ENCODE peak calls at places on chromosomes 7 and 10, in nine cellular contexts. One of them, this sample, is unnamed.

GRCh38 chr7:148348466-148348865 is 242.1 kb upstream of the C7orf33 start:
- DNase-seq in NCI-H187: no peak
- DNase-seq in GM04504: no peak
- DNase-seq in effector memory CD8-positive, alpha-beta T cell: no peak
- DNase-seq in left ventricle myocardium inferior: no peak
- DNase-seq in stimulated activated naive CD8-positive, alpha-beta T cell treated with anti-CD3 and anti-CD28 coated beads, Interleukin-15, Interleukin-2, amounts not matched to agents 100 U/mL and 50 U/mL, for 24 hours: no peak
- DNase-seq in stimulated activated CD4-positive, alpha-beta T cell treated with anti-CD3 and anti-CD28 coated beads, Interleukin-2, amount 100 ng/mL, for 48 hours: no peak
- DNase-seq in HTR-8/SVneo: no peak
- DNase-seq in M059J: no peak
- DNase-seq in this sample: no peak

GRCh38 chr7:141045842-141046630 is 27.8 kb upstream of the TMEM178B start:
- DNase-seq in M059J: peak
- DNase-seq in stimulated activated CD4-positive, alpha-beta T cell treated with anti-CD3 and anti-CD28 coated beads, Interleukin-2, amount 100 ng/mL, for 48 hours: no peak
- DNase-seq in NCI-H187: no peak
- DNase-seq in stimulated activated naive CD8-positive, alpha-beta T cell treated with anti-CD3 and anti-CD28 coated beads, Interleukin-15, Interleukin-2, amounts not matched to agents 100 U/mL and 50 U/mL, for 24 hours: no peak
- DNase-seq in HTR-8/SVneo: no peak
- DNase-seq in effector memory CD8-positive, alpha-beta T cell: no peak
- DNase-seq in left ventricle myocardium inferior: no peak
- DNase-seq in GM04504: no peak
- DNase-seq in this sample: peak

GRCh38 chr7:120055300-120055699 is 217.7 kb upstream of the KCND2 start:
- DNase-seq in stimulated activated CD4-positive, alpha-beta T cell treated with anti-CD3 and anti-CD28 coated beads, Interleukin-2, amount 100 ng/mL, for 48 hours: no peak
- DNase-seq in stimulated activated naive CD8-positive, alpha-beta T cell treated with anti-CD3 and anti-CD28 coated beads, Interleukin-15, Interleukin-2, amounts not matched to agents 100 U/mL and 50 U/mL, for 24 hours: no peak
- DNase-seq in effector memory CD8-positive, alpha-beta T cell: no peak
- DNase-seq in NCI-H187: no peak
- DNase-seq in HTR-8/SVneo: no peak
- DNase-seq in M059J: peak
- DNase-seq in GM04504: no peak
- DNase-seq in left ventricle myocardium inferior: no peak
- DNase-seq in this sample: no peak

GRCh38 chr10:47166405-47166777 is 133.6 kb upstream of the GDF10 start:
- DNase-seq in stimulated activated CD4-positive, alpha-beta T cell treated with anti-CD3 and anti-CD28 coated beads, Interleukin-2, amount 100 ng/mL, for 48 hours: no peak
- DNase-seq in effector memory CD8-positive, alpha-beta T cell: no peak
- DNase-seq in stimulated activated naive CD8-positive, alpha-beta T cell treated with anti-CD3 and anti-CD28 coated beads, Interleukin-15, Interleukin-2, amounts not matched to agents 100 U/mL and 50 U/mL, for 24 hours: no peak
- DNase-seq in NCI-H187: no peak
- DNase-seq in left ventricle myocardium inferior: no peak
- DNase-seq in GM04504: no peak
- DNase-seq in HTR-8/SVneo: no peak
- DNase-seq in M059J: no peak
- DNase-seq in this sample: no peak

GRCh38 chr10:110501142-110501937 is 3.6 kb downstream of the DUSP5 start:
- DNase-seq in NCI-H187: no peak
- DNase-seq in stimulated activated naive CD8-positive, alpha-beta T cell treated with anti-CD3 and anti-CD28 coated beads, Interleukin-15, Interleukin-2, amounts not matched to agents 100 U/mL and 50 U/mL, for 24 hours: peak
- DNase-seq in left ventricle myocardium inferior: peak
- DNase-seq in GM04504: peak
- DNase-seq in M059J: peak
- DNase-seq in effector memory CD8-positive, alpha-beta T cell: no peak
- DNase-seq in stimulated activated CD4-positive, alpha-beta T cell treated with anti-CD3 and anti-CD28 coated beads, Interleukin-2, amount 100 ng/mL, for 48 hours: peak
- DNase-seq in HTR-8/SVneo: peak
- DNase-seq in this sample: peak

GRCh38 chr7:149860821-149861727 is 12.7 kb upstream of the ATP6V0E2 start:
- DNase-seq in stimulated activated CD4-positive, alpha-beta T cell treated with anti-CD3 and anti-CD28 coated beads, Interleukin-2, amount 100 ng/mL, for 48 hours: no peak
- DNase-seq in M059J: no peak
- DNase-seq in GM04504: no peak
- DNase-seq in left ventricle myocardium inferior: no peak
- DNase-seq in effector memory CD8-positive, alpha-beta T cell: no peak
- DNase-seq in NCI-H187: no peak
- DNase-seq in HTR-8/SVneo: no peak
- DNase-seq in stimulated activated naive CD8-positive, alpha-beta T cell treated with anti-CD3 and anti-CD28 coated beads, Interleukin-15, Interleukin-2, amounts not matched to agents 100 U/mL and 50 U/mL, for 24 hours: peak
- DNase-seq in this sample: no peak

GRCh38 chr7:6423942-6424701 is 23.6 kb downstream of the DAGLB start:
- DNase-seq in GM04504: no peak
- DNase-seq in NCI-H187: no peak
- DNase-seq in effector memory CD8-positive, alpha-beta T cell: no peak
- DNase-seq in M059J: no peak
- DNase-seq in HTR-8/SVneo: no peak
- DNase-seq in left ventricle myocardium inferior: no peak
- DNase-seq in stimulated activated CD4-positive, alpha-beta T cell treated with anti-CD3 and anti-CD28 coated beads, Interleukin-2, amount 100 ng/mL, for 48 hours: no peak
- DNase-seq in stimulated activated naive CD8-positive, alpha-beta T cell treated with anti-CD3 and anti-CD28 coated beads, Interleukin-15, Interleukin-2, amounts not matched to agents 100 U/mL and 50 U/mL, for 24 hours: no peak
- DNase-seq in this sample: peak

GRCh38 chr7:103592187-103592586 is 146.2 kb upstream of the SLC26A5 start:
- DNase-seq in NCI-H187: no peak
- DNase-seq in HTR-8/SVneo: no peak
- DNase-seq in stimulated activated CD4-positive, alpha-beta T cell treated with anti-CD3 and anti-CD28 coated beads, Interleukin-2, amount 100 ng/mL, for 48 hours: no peak
- DNase-seq in M059J: no peak
- DNase-seq in effector memory CD8-positive, alpha-beta T cell: no peak
- DNase-seq in GM04504: no peak
- DNase-seq in left ventricle myocardium inferior: no peak
- DNase-seq in stimulated activated naive CD8-positive, alpha-beta T cell treated with anti-CD3 and anti-CD28 coated beads, Interleukin-15, Interleukin-2, amounts not matched to agents 100 U/mL and 50 U/mL, for 24 hours: no peak
- DNase-seq in this sample: no peak

GRCh38 chr10:69051303-69051702 is 36.6 kb upstream of the SRGN start:
- DNase-seq in effector memory CD8-positive, alpha-beta T cell: no peak
- DNase-seq in stimulated activated naive CD8-positive, alpha-beta T cell treated with anti-CD3 and anti-CD28 coated beads, Interleukin-15, Interleukin-2, amounts not matched to agents 100 U/mL and 50 U/mL, for 24 hours: peak
- DNase-seq in left ventricle myocardium inferior: no peak
- DNase-seq in GM04504: no peak
- DNase-seq in NCI-H187: no peak
- DNase-seq in stimulated activated CD4-positive, alpha-beta T cell treated with anti-CD3 and anti-CD28 coated beads, Interleukin-2, amount 100 ng/mL, for 48 hours: no peak
- DNase-seq in HTR-8/SVneo: no peak
- DNase-seq in M059J: peak
- DNase-seq in this sample: peak

GRCh38 chr10:105041956-105042355 is 400.9 kb downstream of the SORCS3 start:
- DNase-seq in GM04504: no peak
- DNase-seq in stimulated activated naive CD8-positive, alpha-beta T cell treated with anti-CD3 and anti-CD28 coated beads, Interleukin-15, Interleukin-2, amounts not matched to agents 100 U/mL and 50 U/mL, for 24 hours: no peak
- DNase-seq in M059J: peak
- DNase-seq in NCI-H187: no peak
- DNase-seq in HTR-8/SVneo: no peak
- DNase-seq in effector memory CD8-positive, alpha-beta T cell: no peak
- DNase-seq in stimulated activated CD4-positive, alpha-beta T cell treated with anti-CD3 and anti-CD28 coated beads, Interleukin-2, amount 100 ng/mL, for 48 hours: no peak
- DNase-seq in left ventricle myocardium inferior: no peak
- DNase-seq in this sample: no peak

GRCh38 chr10:7767209-7767608 is 20.6 kb downstream of the KIN start:
- DNase-seq in HTR-8/SVneo: no peak
- DNase-seq in NCI-H187: no peak
- DNase-seq in effector memory CD8-positive, alpha-beta T cell: no peak
- DNase-seq in left ventricle myocardium inferior: no peak
- DNase-seq in M059J: no peak
- DNase-seq in stimulated activated naive CD8-positive, alpha-beta T cell treated with anti-CD3 and anti-CD28 coated beads, Interleukin-15, Interleukin-2, amounts not matched to agents 100 U/mL and 50 U/mL, for 24 hours: no peak
- DNase-seq in GM04504: no peak
- DNase-seq in stimulated activated CD4-positive, alpha-beta T cell treated with anti-CD3 and anti-CD28 coated beads, Interleukin-2, amount 100 ng/mL, for 48 hours: no peak
- DNase-seq in this sample: no peak

GRCh38 chr10:13767721-13768178 is 181.0 kb downstream of the PRPF18 start:
- DNase-seq in NCI-H187: no peak
- DNase-seq in stimulated activated naive CD8-positive, alpha-beta T cell treated with anti-CD3 and anti-CD28 coated beads, Interleukin-15, Interleukin-2, amounts not matched to agents 100 U/mL and 50 U/mL, for 24 hours: no peak
- DNase-seq in left ventricle myocardium inferior: no peak
- DNase-seq in effector memory CD8-positive, alpha-beta T cell: no peak
- DNase-seq in M059J: no peak
- DNase-seq in stimulated activated CD4-positive, alpha-beta T cell treated with anti-CD3 and anti-CD28 coated beads, Interleukin-2, amount 100 ng/mL, for 48 hours: no peak
- DNase-seq in HTR-8/SVneo: no peak
- DNase-seq in GM04504: no peak
- DNase-seq in this sample: no peak

GRCh38 chr10:108544500-108545120 is 1378.7 kb downstream of the XPNPEP1 start:
- DNase-seq in stimulated activated CD4-positive, alpha-beta T cell treated with anti-CD3 and anti-CD28 coated beads, Interleukin-2, amount 100 ng/mL, for 48 hours: peak
- DNase-seq in effector memory CD8-positive, alpha-beta T cell: no peak
- DNase-seq in NCI-H187: no peak
- DNase-seq in M059J: peak
- DNase-seq in stimulated activated naive CD8-positive, alpha-beta T cell treated with anti-CD3 and anti-CD28 coated beads, Interleukin-15, Interleukin-2, amounts not matched to agents 100 U/mL and 50 U/mL, for 24 hours: peak
- DNase-seq in GM04504: peak
- DNase-seq in HTR-8/SVneo: peak
- DNase-seq in left ventricle myocardium inferior: peak
- DNase-seq in this sample: no peak

GRCh38 chr7:72925546-72926120 is 738 bp downstream of the POM121 start:
- DNase-seq in HTR-8/SVneo: no peak
- DNase-seq in M059J: peak
- DNase-seq in left ventricle myocardium inferior: no peak
- DNase-seq in NCI-H187: no peak
- DNase-seq in stimulated activated naive CD8-positive, alpha-beta T cell treated with anti-CD3 and anti-CD28 coated beads, Interleukin-15, Interleukin-2, amounts not matched to agents 100 U/mL and 50 U/mL, for 24 hours: peak
- DNase-seq in stimulated activated CD4-positive, alpha-beta T cell treated with anti-CD3 and anti-CD28 coated beads, Interleukin-2, amount 100 ng/mL, for 48 hours: no peak
- DNase-seq in GM04504: no peak
- DNase-seq in effector memory CD8-positive, alpha-beta T cell: no peak
- DNase-seq in this sample: no peak

GRCh38 chr10:126729314-126729871 is 58.9 kb upstream of the C10orf90 start:
- DNase-seq in NCI-H187: no peak
- DNase-seq in HTR-8/SVneo: no peak
- DNase-seq in effector memory CD8-positive, alpha-beta T cell: no peak
- DNase-seq in M059J: peak
- DNase-seq in left ventricle myocardium inferior: no peak
- DNase-seq in stimulated activated naive CD8-positive, alpha-beta T cell treated with anti-CD3 and anti-CD28 coated beads, Interleukin-15, Interleukin-2, amounts not matched to agents 100 U/mL and 50 U/mL, for 24 hours: no peak
- DNase-seq in GM04504: no peak
- DNase-seq in stimulated activated CD4-positive, alpha-beta T cell treated with anti-CD3 and anti-CD28 coated beads, Interleukin-2, amount 100 ng/mL, for 48 hours: no peak
- DNase-seq in this sample: no peak

GRCh38 chr10:34797155-34797554 is 17.9 kb downstream of the PARD3 start:
- DNase-seq in HTR-8/SVneo: no peak
- DNase-seq in effector memory CD8-positive, alpha-beta T cell: no peak
- DNase-seq in M059J: no peak
- DNase-seq in left ventricle myocardium inferior: no peak
- DNase-seq in NCI-H187: no peak
- DNase-seq in stimulated activated CD4-positive, alpha-beta T cell treated with anti-CD3 and anti-CD28 coated beads, Interleukin-2, amount 100 ng/mL, for 48 hours: no peak
- DNase-seq in stimulated activated naive CD8-positive, alpha-beta T cell treated with anti-CD3 and anti-CD28 coated beads, Interleukin-15, Interleukin-2, amounts not matched to agents 100 U/mL and 50 U/mL, for 24 hours: no peak
- DNase-seq in GM04504: no peak
- DNase-seq in this sample: no peak

GRCh38 chr10:79132681-79133381 is 64.1 kb downstream of the ZMIZ1 start:
- DNase-seq in stimulated activated naive CD8-positive, alpha-beta T cell treated with anti-CD3 and anti-CD28 coated beads, Interleukin-15, Interleukin-2, amounts not matched to agents 100 U/mL and 50 U/mL, for 24 hours: no peak
- DNase-seq in effector memory CD8-positive, alpha-beta T cell: no peak
- DNase-seq in GM04504: no peak
- DNase-seq in NCI-H187: no peak
- DNase-seq in M059J: no peak
- DNase-seq in left ventricle myocardium inferior: no peak
- DNase-seq in stimulated activated CD4-positive, alpha-beta T cell treated with anti-CD3 and anti-CD28 coated beads, Interleukin-2, amount 100 ng/mL, for 48 hours: no peak
- DNase-seq in HTR-8/SVneo: no peak
- DNase-seq in this sample: no peak

GRCh38 chr10:17141504-17142229 is 12.1 kb upstream of the CUBN start:
- DNase-seq in effector memory CD8-positive, alpha-beta T cell: no peak
- DNase-seq in NCI-H187: no peak
- DNase-seq in M059J: no peak
- DNase-seq in stimulated activated naive CD8-positive, alpha-beta T cell treated with anti-CD3 and anti-CD28 coated beads, Interleukin-15, Interleukin-2, amounts not matched to agents 100 U/mL and 50 U/mL, for 24 hours: no peak
- DNase-seq in HTR-8/SVneo: no peak
- DNase-seq in left ventricle myocardium inferior: no peak
- DNase-seq in GM04504: no peak
- DNase-seq in stimulated activated CD4-positive, alpha-beta T cell treated with anti-CD3 and anti-CD28 coated beads, Interleukin-2, amount 100 ng/mL, for 48 hours: no peak
- DNase-seq in this sample: no peak

GRCh38 chr7:37489703-37490102 is 41.0 kb upstream of the ELMO1 start:
- DNase-seq in M059J: no peak
- DNase-seq in effector memory CD8-positive, alpha-beta T cell: no peak
- DNase-seq in stimulated activated CD4-positive, alpha-beta T cell treated with anti-CD3 and anti-CD28 coated beads, Interleukin-2, amount 100 ng/mL, for 48 hours: no peak
- DNase-seq in GM04504: no peak
- DNase-seq in NCI-H187: no peak
- DNase-seq in HTR-8/SVneo: no peak
- DNase-seq in left ventricle myocardium inferior: no peak
- DNase-seq in stimulated activated naive CD8-positive, alpha-beta T cell treated with anti-CD3 and anti-CD28 coated beads, Interleukin-15, Interleukin-2, amounts not matched to agents 100 U/mL and 50 U/mL, for 24 hours: no peak
- DNase-seq in this sample: no peak

GRCh38 chr7:16428672-16429071 is 7.3 kb upstream of the CRPPA start:
- DNase-seq in effector memory CD8-positive, alpha-beta T cell: no peak
- DNase-seq in GM04504: no peak
- DNase-seq in M059J: peak
- DNase-seq in stimulated activated naive CD8-positive, alpha-beta T cell treated with anti-CD3 and anti-CD28 coated beads, Interleukin-15, Interleukin-2, amounts not matched to agents 100 U/mL and 50 U/mL, for 24 hours: no peak
- DNase-seq in stimulated activated CD4-positive, alpha-beta T cell treated with anti-CD3 and anti-CD28 coated beads, Interleukin-2, amount 100 ng/mL, for 48 hours: no peak
- DNase-seq in NCI-H187: no peak
- DNase-seq in HTR-8/SVneo: no peak
- DNase-seq in left ventricle myocardium inferior: no peak
- DNase-seq in this sample: no peak

GRCh38 chr10:124329368-124329767 is 89.4 kb downstream of the OAT start:
- DNase-seq in HTR-8/SVneo: no peak
- DNase-seq in left ventricle myocardium inferior: no peak
- DNase-seq in M059J: no peak
- DNase-seq in stimulated activated naive CD8-positive, alpha-beta T cell treated with anti-CD3 and anti-CD28 coated beads, Interleukin-15, Interleukin-2, amounts not matched to agents 100 U/mL and 50 U/mL, for 24 hours: no peak
- DNase-seq in NCI-H187: no peak
- DNase-seq in effector memory CD8-positive, alpha-beta T cell: no peak
- DNase-seq in stimulated activated CD4-positive, alpha-beta T cell treated with anti-CD3 and anti-CD28 coated beads, Interleukin-2, amount 100 ng/mL, for 48 hours: no peak
- DNase-seq in GM04504: no peak
- DNase-seq in this sample: no peak

GRCh38 chr7:44736896-44737295 is 11.8 kb upstream of the ZMIZ2 start:
- DNase-seq in stimulated activated CD4-positive, alpha-beta T cell treated with anti-CD3 and anti-CD28 coated beads, Interleukin-2, amount 100 ng/mL, for 48 hours: no peak
- DNase-seq in left ventricle myocardium inferior: no peak
- DNase-seq in M059J: no peak
- DNase-seq in HTR-8/SVneo: no peak
- DNase-seq in effector memory CD8-positive, alpha-beta T cell: no peak
- DNase-seq in stimulated activated naive CD8-positive, alpha-beta T cell treated with anti-CD3 and anti-CD28 coated beads, Interleukin-15, Interleukin-2, amounts not matched to agents 100 U/mL and 50 U/mL, for 24 hours: no peak
- DNase-seq in GM04504: no peak
- DNase-seq in NCI-H187: no peak
- DNase-seq in this sample: no peak

GRCh38 chr10:60283397-60283796 is 106.3 kb downstream of the ANK3 start:
- DNase-seq in effector memory CD8-positive, alpha-beta T cell: no peak
- DNase-seq in M059J: no peak
- DNase-seq in NCI-H187: no peak
- DNase-seq in GM04504: no peak
- DNase-seq in HTR-8/SVneo: no peak
- DNase-seq in stimulated activated CD4-positive, alpha-beta T cell treated with anti-CD3 and anti-CD28 coated beads, Interleukin-2, amount 100 ng/mL, for 48 hours: no peak
- DNase-seq in left ventricle myocardium inferior: no peak
- DNase-seq in stimulated activated naive CD8-positive, alpha-beta T cell treated with anti-CD3 and anti-CD28 coated beads, Interleukin-15, Interleukin-2, amounts not matched to agents 100 U/mL and 50 U/mL, for 24 hours: no peak
- DNase-seq in this sample: no peak

GRCh38 chr10:54009672-54010071 is 791.4 kb downstream of the PCDH15 start:
- DNase-seq in effector memory CD8-positive, alpha-beta T cell: no peak
- DNase-seq in HTR-8/SVneo: no peak
- DNase-seq in M059J: no peak
- DNase-seq in stimulated activated CD4-positive, alpha-beta T cell treated with anti-CD3 and anti-CD28 coated beads, Interleukin-2, amount 100 ng/mL, for 48 hours: no peak
- DNase-seq in stimulated activated naive CD8-positive, alpha-beta T cell treated with anti-CD3 and anti-CD28 coated beads, Interleukin-15, Interleukin-2, amounts not matched to agents 100 U/mL and 50 U/mL, for 24 hours: no peak
- DNase-seq in left ventricle myocardium inferior: no peak
- DNase-seq in NCI-H187: no peak
- DNase-seq in GM04504: no peak
- DNase-seq in this sample: no peak

GRCh38 chr7:30702200-30702599 is 19.9 kb upstream of the CRHR2 start:
- DNase-seq in stimulated activated naive CD8-positive, alpha-beta T cell treated with anti-CD3 and anti-CD28 coated beads, Interleukin-15, Interleukin-2, amounts not matched to agents 100 U/mL and 50 U/mL, for 24 hours: no peak
- DNase-seq in HTR-8/SVneo: no peak
- DNase-seq in stimulated activated CD4-positive, alpha-beta T cell treated with anti-CD3 and anti-CD28 coated beads, Interleukin-2, amount 100 ng/mL, for 48 hours: no peak
- DNase-seq in NCI-H187: no peak
- DNase-seq in effector memory CD8-positive, alpha-beta T cell: peak
- DNase-seq in M059J: no peak
- DNase-seq in GM04504: no peak
- DNase-seq in left ventricle myocardium inferior: no peak
- DNase-seq in this sample: no peak

GRCh38 chr7:115805458-115805857 is 225.1 kb downstream of the TFEC start:
- DNase-seq in HTR-8/SVneo: no peak
- DNase-seq in effector memory CD8-positive, alpha-beta T cell: no peak
- DNase-seq in M059J: no peak
- DNase-seq in GM04504: no peak
- DNase-seq in NCI-H187: no peak
- DNase-seq in left ventricle myocardium inferior: no peak
- DNase-seq in stimulated activated CD4-positive, alpha-beta T cell treated with anti-CD3 and anti-CD28 coated beads, Interleukin-2, amount 100 ng/mL, for 48 hours: no peak
- DNase-seq in stimulated activated naive CD8-positive, alpha-beta T cell treated with anti-CD3 and anti-CD28 coated beads, Interleukin-15, Interleukin-2, amounts not matched to agents 100 U/mL and 50 U/mL, for 24 hours: no peak
- DNase-seq in this sample: no peak

GRCh38 chr10:93198401-93199175 is 124.9 kb downstream of the CYP26A1 start:
- DNase-seq in M059J: peak
- DNase-seq in left ventricle myocardium inferior: no peak
- DNase-seq in HTR-8/SVneo: peak
- DNase-seq in stimulated activated CD4-positive, alpha-beta T cell treated with anti-CD3 and anti-CD28 coated beads, Interleukin-2, amount 100 ng/mL, for 48 hours: no peak
- DNase-seq in NCI-H187: no peak
- DNase-seq in stimulated activated naive CD8-positive, alpha-beta T cell treated with anti-CD3 and anti-CD28 coated beads, Interleukin-15, Interleukin-2, amounts not matched to agents 100 U/mL and 50 U/mL, for 24 hours: no peak
- DNase-seq in GM04504: peak
- DNase-seq in effector memory CD8-positive, alpha-beta T cell: no peak
- DNase-seq in this sample: no peak

This sample was measured in heart left ventricle.